ENCODE peak calls at places on chromosomes 2 and 18, in five cellular contexts. I is AG10803, X is choroid plexus epithelial cell, K is BJ, T is A549. Z is an unnamed sample.

GRCh38 chr2:174846941-174847938 is 83.0 kb upstream of the CHRNA1 start:
- DNase-seq in K (peak), I (peak), X (peak), T (peak), Z (peak)

GRCh38 chr2:221529943-221530652 is 42.0 kb downstream of the EPHA4 start:
- DNase-seq in K (peak), X (peak), I (peak), T (peak), Z (peak)

GRCh38 chr2:98382739-98383138 is 36.5 kb downstream of the CNGA3 start:
- DNase-seq in I (no peak), T (no peak), K (no peak), X (no peak), Z (no peak)

GRCh38 chr2:181465686-181466375 is 8.6 kb downstream of the ITGA4 start:
- DNase-seq in K (peak), X (peak), T (no peak), I (peak), Z (peak)

GRCh38 chr2:96090181-96090500 is 26.2 kb downstream of the ADRA2B start:
- DNase-seq in K (no peak), T (no peak), X (no peak), I (no peak), Z (no peak)

GRCh38 chr2:147572622-147573021 is 272.2 kb upstream of the ACVR2A start:
- DNase-seq in I (no peak), X (no peak), K (no peak), T (no peak), Z (no peak)

GRCh38 chr2:126543081-126543480 is 112.9 kb upstream of the GYPC start:
- DNase-seq in T (peak), K (no peak), X (peak), I (no peak), Z (no peak)

GRCh38 chr2:168494190-168494711 is 38.2 kb downstream of the CERS6 start:
- DNase-seq in T (peak), X (peak), K (no peak), I (no peak), Z (no peak)

GRCh38 chr2:26534098-26534864 is 56.4 kb upstream of the OTOF start:
- DNase-seq in K (no peak), X (no peak), T (no peak), I (no peak), Z (no peak)

GRCh38 chr18:78957140-78957539 is 22.5 kb upstream of the SALL3 start:
- DNase-seq in T (peak), X (no peak), K (no peak), I (no peak), Z (no peak)

GRCh38 chr18:36331541-36331971 is 34.0 kb downstream of the FHOD3 start:
- DNase-seq in I (no peak), X (no peak), K (no peak), T (no peak), Z (no peak)

GRCh38 chr2:176269319-176270099 is at the start of gene MTX2:
- DNase-seq in K (peak), I (peak), T (peak), X (peak), Z (peak)

GRCh38 chr2:191343796-191344338 is 98.7 kb downstream of the MYO1B start:
- DNase-seq in K (no peak), X (no peak), T (no peak), I (no peak), Z (no peak)

GRCh38 chr2:215554689-215555088 is 118.8 kb upstream of the FN1 start:
- DNase-seq in K (no peak), T (no peak), X (no peak), I (no peak), Z (peak)

GRCh38 chr2:9262671-9263171 is 56.1 kb downstream of the ASAP2 start:
- DNase-seq in X (peak), T (no peak), K (no peak), I (no peak), Z (peak)
- TF ChIP-seq CTCF in X (no peak), T (no peak), K (no peak), I (no peak), Z (no peak)

DNA sequence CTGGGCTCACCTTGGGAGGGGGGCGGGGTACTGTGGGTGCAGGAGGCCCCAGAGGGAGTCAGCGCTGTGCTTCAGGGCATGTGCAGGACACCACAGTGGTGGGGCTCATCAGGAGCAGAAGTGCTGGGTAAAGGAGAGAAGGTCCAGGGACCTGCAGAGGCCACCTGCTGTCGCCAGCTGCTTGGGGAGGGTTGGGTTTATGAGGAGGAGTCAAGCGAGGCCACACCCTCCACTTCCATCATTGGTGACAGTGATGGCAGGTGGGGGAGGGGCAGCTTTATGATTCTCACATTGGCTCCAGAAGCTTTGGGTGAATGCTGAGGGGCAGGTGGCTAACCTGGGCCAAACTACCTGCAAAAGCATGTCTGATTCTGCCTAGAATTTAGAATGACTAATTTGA is 392.6 kb downstream of the HRH4 start:
- DNase-seq in T (no peak), I (no peak), X (no peak), K (no peak), Z (no peak)
- TF ChIP-seq CTCF in T (no peak), I (no peak), X (no peak), K (no peak), Z (no peak)

GRCh38 chr2:213806125-213806726 is 522.0 kb downstream of the SPAG16 start:
- DNase-seq in T (peak), X (peak), K (no peak), I (peak), Z (peak)
- TF ChIP-seq CTCF in T (peak), X (peak), K (peak), I (peak), Z (peak)

DNA sequence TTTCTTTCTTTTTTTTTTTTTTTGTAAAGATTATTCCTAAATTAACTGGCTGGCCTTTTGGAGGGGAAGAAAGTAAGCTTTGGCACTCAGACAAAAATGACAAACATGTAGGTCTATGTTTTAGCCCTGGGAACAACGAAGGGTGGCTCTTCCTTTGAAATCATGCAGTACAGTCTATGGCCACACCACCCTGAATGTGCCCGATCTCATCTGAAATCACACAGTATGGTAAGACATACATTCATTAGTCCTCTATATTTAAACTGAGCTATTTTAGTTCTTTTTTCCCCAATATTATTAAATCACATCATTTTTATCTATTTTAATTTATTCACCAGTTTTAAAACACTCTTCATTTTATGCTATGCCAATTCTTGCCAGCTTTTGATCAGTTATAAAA is 48.2 kb downstream of the PLA2R1 start:
- DNase-seq in I (peak), T (no peak), K (no peak), X (peak), Z (no peak)
- TF ChIP-seq CTCF in I (no peak), T (no peak), K (no peak), X (no peak), Z (no peak)

DNA sequence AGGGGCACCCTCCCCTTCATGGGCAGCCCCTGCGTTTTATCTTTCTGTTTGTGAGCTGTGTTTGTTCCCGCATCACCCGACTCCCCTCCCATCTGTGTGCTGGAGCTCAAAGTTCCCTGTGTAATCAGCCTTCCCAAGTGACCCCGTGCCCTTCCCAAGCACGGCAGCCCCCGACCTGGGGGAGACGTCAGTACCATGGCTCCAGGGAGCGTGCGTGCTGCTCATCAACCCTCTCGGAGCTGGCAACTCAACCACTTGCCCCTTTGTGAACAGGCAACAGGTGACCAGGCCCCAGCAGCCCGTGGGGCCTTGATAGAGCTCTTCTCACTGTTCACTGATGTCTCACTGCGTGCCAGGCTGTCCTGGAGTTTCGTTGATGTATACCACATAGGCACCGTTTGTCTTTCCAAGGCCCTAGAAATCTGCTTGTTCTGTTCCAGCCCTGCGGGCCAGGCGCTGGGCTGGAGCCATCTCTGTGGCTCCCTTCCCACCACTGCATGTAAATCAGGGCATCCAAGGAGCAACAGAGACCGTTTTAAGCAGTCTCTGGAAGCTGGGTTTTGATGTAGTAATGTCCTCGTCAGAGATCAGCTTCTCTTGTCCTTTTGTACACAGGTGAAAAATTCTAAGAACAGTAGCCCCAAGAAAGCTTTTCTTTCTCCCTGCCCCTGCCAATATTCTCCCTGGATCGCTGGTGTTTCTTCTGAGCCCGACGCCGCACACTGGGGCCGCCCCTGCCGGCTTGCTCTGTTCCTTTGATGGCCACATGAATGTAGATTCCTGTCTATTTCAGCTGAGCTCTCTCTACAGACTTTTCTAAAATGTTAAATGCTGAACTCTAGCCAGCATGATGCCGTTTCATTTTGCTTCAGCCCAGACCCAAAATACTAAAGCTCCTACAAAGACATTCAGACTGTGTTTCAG is 107.0 kb upstream of the PTPRM start:
- DNase-seq in I (peak), T (no peak), K (no peak), X (peak), Z (no peak)
- TF ChIP-seq CTCF in I (no peak), T (no peak), K (no peak), X (no peak), Z (no peak)

GRCh38 chr18:11950824-11951223 is 30.5 kb upstream of the IMPA2 start:
- DNase-seq in X (no peak), T (no peak), K (no peak), I (no peak), Z (no peak)

GRCh38 chr18:11948852-11949523 is 32.3 kb upstream of the IMPA2 start:
- DNase-seq in I (peak), T (no peak), X (peak), K (peak), Z (peak)

GRCh38 chr18:11944786-11945185 is 36.5 kb upstream of the IMPA2 start:
- DNase-seq in K (no peak), I (no peak), T (no peak), X (no peak), Z (no peak)

GRCh38 chr18:11946756-11947155 is 34.6 kb upstream of the IMPA2 start:
- DNase-seq in T (no peak), I (peak), X (peak), K (no peak), Z (peak)

DNA sequence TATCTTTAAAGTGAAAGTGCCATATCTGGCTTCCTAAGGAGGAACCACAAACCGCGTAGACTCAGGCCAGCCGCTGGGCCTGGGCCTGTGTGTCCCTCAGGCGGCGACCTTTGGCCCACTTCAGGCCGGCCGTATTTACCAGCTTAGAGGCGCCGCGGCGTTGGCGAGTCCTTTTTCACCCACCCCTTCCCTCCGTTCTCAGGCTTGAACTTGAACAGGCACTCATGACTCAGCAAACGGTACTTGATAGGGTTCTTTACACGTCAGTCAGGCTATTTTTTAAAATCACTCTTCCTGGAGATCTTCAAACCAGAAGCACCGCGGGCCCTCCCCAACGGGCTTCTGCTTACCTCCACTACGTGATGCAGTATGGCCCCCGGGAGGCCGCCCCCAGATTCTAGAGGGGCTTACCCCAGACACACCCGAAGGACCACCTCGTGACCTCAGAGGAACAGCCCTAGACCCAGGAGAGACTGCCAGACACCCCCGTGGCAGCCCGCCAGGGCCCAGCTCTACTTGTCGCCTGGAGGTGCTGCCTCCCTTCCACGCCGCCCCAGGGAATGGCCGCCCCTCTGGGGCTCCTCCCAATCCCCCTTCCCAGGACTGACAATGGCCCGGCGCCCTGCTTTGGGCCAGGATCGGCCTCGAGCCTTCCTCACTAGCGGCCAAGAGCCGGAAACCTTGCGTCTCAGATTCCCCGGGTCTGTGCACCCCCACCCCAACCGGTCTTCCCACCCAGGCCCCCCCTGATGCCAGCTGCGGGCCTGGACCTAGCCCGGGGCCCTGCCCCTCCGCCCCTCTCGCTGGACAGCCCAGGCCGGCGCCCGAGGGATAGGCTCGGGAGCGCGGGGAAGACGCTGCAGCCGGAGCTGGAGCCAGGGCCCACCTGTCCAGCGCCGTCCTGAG is 33.8 kb upstream of the IMPA2 start:
- DNase-seq in X (peak), T (peak), I (peak), K (peak), Z (peak)
- TF ChIP-seq CTCF in X (no peak), T (no peak), I (no peak), K (no peak), Z (no peak)

GRCh38 chr2:121479882-121480522 is 50.7 kb upstream of the RNU4ATAC start:
- DNase-seq in X (peak), I (peak), T (peak), K (no peak), Z (no peak)
- TF ChIP-seq CTCF in X (peak), I (peak), T (peak), K (peak), Z (no peak)

GRCh38 chr2:9657731-9658130 is 26.9 kb upstream of the YWHAQ start:
- DNase-seq in I (no peak), T (peak), X (no peak), K (no peak), Z (no peak)
- TF ChIP-seq CTCF in I (peak), T (no peak), X (peak), K (no peak), Z (peak)

GRCh38 chr2:48440103-48440390 is 89.9 kb upstream of the STON1 start:
- DNase-seq in X (no peak), K (no peak), I (no peak), T (no peak), Z (no peak)
- TF ChIP-seq CTCF in X (no peak), K (no peak), I (no peak), T (no peak), Z (no peak)